ENCODE peak calls at places on chromosomes 3 and 15, in seven cellular contexts. W is body of pancreas; L is neuronal stem cell; R is cardiac muscle cell; E is naive thymus-derived CD4-positive, alpha-beta T cell; X is A549; B is gastrocnemius medialis. C is an unnamed sample.

GRCh38 chr15:90960316-90961091 is 5.8 kb downstream of the RCCD1 start:
- DNase-seq in W (no peak), X (no peak), L (no peak), E (no peak), R (no peak), B (no peak), C (no peak)

GRCh38 chr15:62769604-62770003 is 272.9 kb upstream of the TPM1 start:
- DNase-seq in W (no peak), E (no peak), B (no peak), R (no peak), L (no peak), X (no peak), C (no peak)

GRCh38 chr3:5634411-5634810 is 446.9 kb downstream of the EDEM1 start:
- DNase-seq in X (no peak), L (no peak), E (no peak), W (no peak), R (no peak), B (no peak), C (no peak)

GRCh38 chr15:36172970-36173369 is 406.5 kb upstream of the CDIN1 start:
- DNase-seq in W (no peak), E (no peak), R (no peak), X (no peak), L (no peak), B (no peak), C (no peak)

GRCh38 chr3:31981206-31982181 is at the start of the genes OSBPL10 and ZNF860:
- DNase-seq in W (peak; percentile 81), B (peak; percentile 71), R (peak; percentile 52), X (peak; percentile 53), E (no peak), L (no peak), C (peak; percentile 84)

GRCh38 chr3:26091096-26091495 is 301.2 kb downstream of the OXSM start:
- DNase-seq in X (no peak), E (no peak), W (no peak), L (no peak), R (no peak), B (no peak), C (no peak)

GRCh38 chr3:11248596-11248995 is 23.6 kb upstream of the ATG7 start:
- DNase-seq in R (no peak), X (no peak), E (no peak), B (no peak), W (no peak), L (no peak), C (no peak)

GRCh38 chr3:50204804-50205718 is at the start of gene SLC38A3:
- DNase-seq in B (peak; percentile 43), W (peak; percentile 74), R (peak; percentile 85), X (no peak), L (peak; percentile 67), E (peak; percentile 13), C (no peak)

GRCh38 chr3:152524198-152525140 is 255.7 kb downstream of the MBNL1 start:
- DNase-seq in E (peak; percentile 30), B (no peak), L (peak; percentile 32), W (peak; percentile 44), X (no peak), R (peak; percentile 72), C (no peak)

GRCh38 chr3:191774485-191774884 is 313.5 kb downstream of the PYDC2 start:
- DNase-seq in B (no peak), W (no peak), L (no peak), E (no peak), X (peak; percentile 16), R (no peak), C (no peak)

GRCh38 chr15:29792426-29793159 is 29.7 kb downstream of the TJP1 start:
- DNase-seq in E (no peak), B (no peak), R (no peak), X (no peak), W (no peak), L (no peak), C (no peak)

GRCh38 chr15:70379938-70380337 is 282.2 kb upstream of the TLE3 start:
- DNase-seq in W (no peak), X (no peak), E (no peak), R (no peak), B (no peak), L (no peak), C (no peak)

GRCh38 chr15:29556385-29556784 is 265.9 kb downstream of the TJP1 start:
- DNase-seq in B (no peak), W (no peak), X (no peak), R (no peak), L (no peak), E (no peak), C (no peak)

GRCh38 chr3:190534986-190535385 is 21.1 kb downstream of the IL1RAP start:
- DNase-seq in L (no peak), X (no peak), B (no peak), W (no peak), E (no peak), R (no peak), C (no peak)

GRCh38 chr3:197367081-197367780 is 68.8 kb upstream of the DLG1 start:
- DNase-seq in W (no peak), R (no peak), X (peak; percentile 19), L (no peak), B (no peak), E (no peak), C (no peak)

GRCh38 chr3:165446555-165446954 is 250.4 kb upstream of the SLITRK3 start:
- DNase-seq in R (no peak), E (no peak), X (no peak), L (no peak), B (no peak), W (no peak), C (no peak)

GRCh38 chr15:50675524-50676144 is 11.0 kb downstream of the TRPM7 start:
- DNase-seq in X (peak; percentile 25), L (no peak), R (no peak), W (no peak), E (peak; percentile 18), B (no peak), C (no peak)

GRCh38 chr3:115042351-115042750 is 104.7 kb downstream of the ZBTB20 start:
- DNase-seq in B (no peak), R (no peak), W (no peak), X (no peak), L (no peak), E (no peak), C (no peak)

GRCh38 chr3:134317106-134317947 is 56.9 kb downstream of the AMOTL2 start:
- DNase-seq in W (no peak), X (no peak), E (no peak), R (no peak), L (no peak), B (no peak), C (no peak)

GRCh38 chr15:71780349-71780976 is 29.9 kb upstream of the NR2E3 start:
- DNase-seq in X (peak; percentile 84), B (no peak), W (no peak), L (peak; percentile 41), R (peak; percentile 74), E (peak; percentile 31), C (peak; percentile 55)

GRCh38 chr3:139617656-139618268 is 60.0 kb downstream of the NMNAT3 start:
- DNase-seq in W (no peak), X (no peak), E (no peak), B (no peak), R (no peak), L (no peak), C (no peak)

GRCh38 chr3:27675287-27675686 is 46.8 kb downstream of the EOMES start:
- DNase-seq in B (no peak), X (no peak), E (no peak), L (no peak), R (no peak), W (no peak), C (no peak)

GRCh38 chr3:52250122-52250521 is 4.6 kb downstream of the PPM1M start:
- DNase-seq in B (no peak), R (no peak), X (no peak), E (no peak), L (no peak), W (no peak), C (no peak)
- H3K4me1 ChIP-seq in B (peaks cover 12% of the 10 kb centered on the region), R (no peaks in the 10 kb centered on the region), X (peaks cover 2% of the 10 kb centered on the region), E (peaks cover 85% of the 10 kb centered on the region), L (no peaks in the 10 kb centered on the region), W (peaks cover 11% of the 10 kb centered on the region), C (peaks cover 1% of the 10 kb centered on the region)

GRCh38 chr15:40357246-40357645 is 773 bp upstream of the DISP2 start:
- DNase-seq in R (no peak), E (no peak), L (no peak), B (no peak), X (no peak), W (no peak), C (no peak)

GRCh38 chr15:40355976-40356585 is 1.9 kb upstream of the DISP2 start:
- DNase-seq in B (no peak), X (no peak), E (no peak), W (no peak), L (no peak), R (no peak), C (no peak)

GRCh38 chr15:40357723-40358491 is at the start of gene DISP2:
- DNase-seq in E (peak; percentile 89), L (peak; percentile 90), W (peak; percentile 90), X (peak; percentile 83), B (peak; percentile 80), R (peak; percentile 95), C (peak; percentile 86)

GRCh38 chr15:40360015-40360414 is 2.0 kb downstream of the DISP2 start:
- DNase-seq in L (no peak), B (no peak), X (no peak), W (no peak), E (no peak), R (no peak), C (no peak)

DNA sequence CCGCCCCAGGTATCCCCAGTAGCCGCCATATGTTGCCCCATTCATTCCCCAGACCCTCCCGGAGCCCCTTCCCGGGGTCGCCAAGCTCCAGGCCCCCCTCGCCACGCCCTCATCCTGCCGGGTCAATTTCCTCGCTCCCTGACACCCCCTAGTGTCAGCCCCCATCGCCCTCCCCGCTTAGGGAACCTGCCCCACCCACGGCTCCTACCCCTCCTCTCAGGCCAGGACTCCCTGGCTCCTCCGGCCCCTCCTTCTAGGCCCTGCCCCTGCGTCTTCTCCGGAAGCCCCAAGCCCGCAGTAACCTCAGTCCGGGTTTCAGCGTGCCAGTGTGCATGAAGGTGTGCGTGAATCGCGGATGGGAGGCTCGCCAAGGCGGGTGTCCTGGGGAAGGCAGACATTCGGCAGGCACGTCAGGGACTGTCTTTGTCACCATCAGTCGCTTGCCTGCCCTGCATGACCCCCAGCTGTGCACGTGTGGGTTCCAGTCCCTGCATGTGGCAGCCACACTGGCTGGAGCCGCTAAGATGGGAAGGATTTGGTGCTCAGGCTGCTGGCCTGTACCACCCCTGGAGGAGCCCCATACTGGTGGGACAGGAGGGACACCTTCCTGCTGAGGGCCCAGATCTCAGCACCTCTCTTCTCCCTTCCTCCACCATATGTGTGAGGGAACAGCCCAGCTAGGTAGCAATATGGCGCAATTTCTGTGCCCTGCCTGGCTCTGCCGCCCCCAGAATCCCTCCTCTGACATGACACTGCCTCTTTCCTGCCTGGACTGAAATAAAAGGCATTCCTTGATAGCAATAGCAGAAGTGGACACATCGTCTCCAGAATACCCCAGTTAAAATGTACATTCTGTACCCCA is 704 bp downstream of the DISP2 start:
- DNase-seq in R (peak; percentile 35), W (no peak), B (no peak), L (no peak), X (no peak), E (no peak), C (peak; percentile 56)
- H3K4me3 ChIP-seq in R (peak overlapping the region; percentile 31), W (no peak overlapping the region), B (peak overlapping the region; percentile 58), L (peak overlapping the region; percentile 65), X (peak overlapping the region; percentile 57), E (peak overlapping the region; percentile 46), C (peak overlapping the region; percentile 64)

GRCh38 chr15:98711810-98712209 is 63.5 kb downstream of the IGF1R start:
- DNase-seq in X (no peak), L (no peak), W (no peak), E (no peak), R (no peak), B (no peak), C (no peak)
- H3K4me1 ChIP-seq in X (peaks cover 32% of the 10 kb centered on the region), L (peaks cover 2% of the 10 kb centered on the region), W (peaks cover 58% of the 10 kb centered on the region), E (peaks cover 41% of the 10 kb centered on the region), R (peaks cover 30% of the 10 kb centered on the region), B (peaks cover 27% of the 10 kb centered on the region), C (peaks cover 3% of the 10 kb centered on the region)

GRCh38 chr15:34754674-34755418 is at the start of gene GJD2:
- DNase-seq in E (no peak), X (no peak), R (peak; percentile 73), W (no peak), L (peak; percentile 51), B (no peak), C (no peak)
- H3K4me3 ChIP-seq in E (no peak within 1 kb of the TSS), X (peak within 1 kb of the TSS; percentile 43), R (peak within 1 kb of the TSS; percentile 42), W (peak within 1 kb of the TSS; percentile 15), L (peak within 1 kb of the TSS; percentile 68), B (peak within 1 kb of the TSS; percentile 27), C (no peak within 1 kb of the TSS)

C was measured in Caco-2.